ENCODE peak calls at places on chromosomes 7 and 10, in nine cellular contexts. J, C, O, V, A, N, D, L and X are unnamed samples.

GRCh38 chr10:46557319-46558140 is 1.1 kb upstream of the GPRIN2 start:
- DNase-seq in J (peak), C (no peak), O (peak), V (peak), A (peak), N (peak), D (peak), L (no peak), X (peak)

GRCh38 chr7:118304100-118304499 is 79.6 kb downstream of the ANKRD7 start:
- DNase-seq in J (no peak), C (no peak), O (no peak), V (no peak), A (no peak), N (no peak), D (no peak), L (no peak), X (no peak)

GRCh38 chr10:77114181-77114821 is 523.3 kb downstream of the KCNMA1 start:
- DNase-seq in J (peak), C (no peak), O (no peak), V (no peak), A (no peak), N (no peak), D (no peak), L (no peak), X (no peak)

GRCh38 chr7:14420768-14421167 is 431.3 kb upstream of the ETV1 start:
- DNase-seq in J (no peak), C (no peak), O (no peak), V (no peak), A (no peak), N (no peak), D (no peak), L (no peak), X (no peak)

GRCh38 chr7:134865001-134865845 is 85.8 kb downstream of the CALD1 start:
- DNase-seq in J (no peak), C (peak), O (no peak), V (no peak), A (no peak), N (no peak), D (no peak), L (no peak), X (no peak)

GRCh38 chr7:107090452-107090851 is 45.9 kb downstream of the PRKAR2B start:
- DNase-seq in J (no peak), C (no peak), O (no peak), V (no peak), A (no peak), N (no peak), D (no peak), L (no peak), X (no peak)

GRCh38 chr7:28114056-28114455 is 66.5 kb downstream of the JAZF1 start:
- DNase-seq in J (no peak), C (no peak), O (no peak), V (no peak), A (no peak), N (no peak), D (no peak), L (no peak), X (no peak)

GRCh38 chr10:132697568-132698200 is 88.3 kb downstream of the NKX6-2 start:
- DNase-seq in J (no peak), C (no peak), O (no peak), V (no peak), A (no peak), N (peak), D (no peak), L (no peak), X (no peak)

GRCh38 chr7:139720705-139721231 is 57.0 kb downstream of the HIPK2 start:
- DNase-seq in J (no peak), C (no peak), O (peak), V (no peak), A (no peak), N (no peak), D (no peak), L (no peak), X (peak)

GRCh38 chr7:32275216-32275979 is 205.2 kb upstream of the PDE1C start:
- DNase-seq in J (no peak), C (peak), O (no peak), V (no peak), A (no peak), N (no peak), D (no peak), L (no peak), X (no peak)

GRCh38 chr10:27038168-27038567 is 62.1 kb downstream of the ANKRD26 start:
- DNase-seq in J (no peak), C (no peak), O (no peak), V (no peak), A (no peak), N (no peak), D (no peak), L (no peak), X (no peak)

GRCh38 chr10:47254611-47255010 is 45.4 kb upstream of the GDF10 start:
- DNase-seq in J (peak), C (no peak), O (no peak), V (peak), A (peak), N (no peak), D (no peak), L (no peak), X (no peak)

GRCh38 chr7:48009954-48010353 is 19.0 kb downstream of the SUN3 start:
- DNase-seq in J (no peak), C (no peak), O (no peak), V (no peak), A (no peak), N (no peak), D (no peak), L (no peak), X (no peak)

GRCh38 chr10:77865585-77866324 is 60.8 kb downstream of the DLG5 start:
- DNase-seq in J (no peak), C (no peak), O (no peak), V (peak), A (peak), N (no peak), D (no peak), L (no peak), X (no peak)

GRCh38 chr10:119428789-119429188 is 113.7 kb downstream of the RGS10 start:
- DNase-seq in J (no peak), C (no peak), O (no peak), V (no peak), A (no peak), N (no peak), D (no peak), L (no peak), X (no peak)

GRCh38 chr10:17353568-17353967 is 100.8 kb downstream of the ST8SIA6 start:
- DNase-seq in J (no peak), C (no peak), O (no peak), V (no peak), A (no peak), N (no peak), D (no peak), L (no peak), X (no peak)

GRCh38 chr10:132492323-132493035 is 45.1 kb upstream of the INPP5A start:
- DNase-seq in J (no peak), C (no peak), O (no peak), V (no peak), A (no peak), N (peak), D (peak), L (no peak), X (peak)

GRCh38 chr7:99631311-99632109 is 14.8 kb downstream of the ZSCAN25 start:
- DNase-seq in J (no peak), C (no peak), O (no peak), V (peak), A (no peak), N (no peak), D (no peak), L (peak), X (no peak)

GRCh38 chr10:102502337-102503151 is at the start of gene ACTR1A:
- DNase-seq in J (peak), C (peak), O (peak), V (peak), A (peak), N (peak), D (peak), L (peak), X (peak)
- TF ChIP-seq POLR2A in J (peak), C (peak), O (peak), V (peak), A (peak), N (no peak), D (peak), L (peak), X (peak)

DNA sequence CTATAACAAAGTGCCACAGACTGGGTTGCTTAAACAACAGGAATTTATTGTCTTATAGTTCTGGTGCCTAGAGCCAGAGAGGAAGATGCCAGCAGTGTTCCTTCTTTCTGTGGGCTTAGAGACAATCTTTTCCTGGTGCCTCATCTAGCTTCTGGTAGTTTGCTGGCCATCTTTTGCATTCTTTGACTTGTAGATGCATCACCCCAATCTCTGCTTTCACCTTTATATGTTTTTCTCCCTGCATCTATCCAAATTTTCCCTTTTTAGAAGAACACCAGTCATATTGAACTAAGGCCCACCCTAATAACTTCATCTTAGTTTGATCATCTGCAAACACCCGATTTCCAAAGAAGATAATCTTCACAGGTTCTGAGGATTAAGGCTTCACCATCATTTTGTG is 66.8 kb downstream of the CDK1 start:
- DNase-seq in J (no peak), C (no peak), O (no peak), V (no peak), A (no peak), N (no peak), D (no peak), L (no peak), X (no peak)
- TF ChIP-seq CTCF in J (no peak), C (no peak), O (no peak), V (no peak), A (no peak), N (no peak), D (no peak), L (no peak), X (no peak)

DNA sequence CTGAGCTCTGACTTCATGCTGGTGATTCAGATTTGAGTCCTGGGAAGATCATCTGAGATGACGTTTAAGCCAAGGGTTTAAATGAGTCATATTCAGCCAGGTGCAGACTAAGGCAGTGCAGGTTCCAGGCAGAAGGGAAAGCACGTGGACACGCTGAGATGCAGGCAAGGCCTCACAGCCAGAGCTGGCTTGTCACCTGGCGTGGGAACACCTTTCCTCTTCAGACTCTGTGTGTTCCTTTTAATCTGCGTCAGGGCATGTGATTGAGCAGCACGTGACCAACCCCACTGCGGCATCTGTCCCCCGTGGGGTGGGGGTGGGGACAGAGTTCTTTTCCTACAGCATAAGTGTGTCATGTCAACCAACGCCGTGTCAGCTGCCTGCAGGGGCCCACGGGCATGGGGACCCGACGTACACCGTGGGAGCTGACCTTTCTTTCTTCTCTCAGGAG is 10.7 kb upstream of the IDI2 start:
- DNase-seq in J (no peak), C (no peak), O (peak), V (no peak), A (no peak), N (no peak), D (no peak), L (no peak), X (no peak)
- H3K27ac ChIP-seq in J (no peak), C (no peak), O (no peak), V (no peak), A (peak), N (no peak), D (no peak), L (no peak), X (no peak)

DNA sequence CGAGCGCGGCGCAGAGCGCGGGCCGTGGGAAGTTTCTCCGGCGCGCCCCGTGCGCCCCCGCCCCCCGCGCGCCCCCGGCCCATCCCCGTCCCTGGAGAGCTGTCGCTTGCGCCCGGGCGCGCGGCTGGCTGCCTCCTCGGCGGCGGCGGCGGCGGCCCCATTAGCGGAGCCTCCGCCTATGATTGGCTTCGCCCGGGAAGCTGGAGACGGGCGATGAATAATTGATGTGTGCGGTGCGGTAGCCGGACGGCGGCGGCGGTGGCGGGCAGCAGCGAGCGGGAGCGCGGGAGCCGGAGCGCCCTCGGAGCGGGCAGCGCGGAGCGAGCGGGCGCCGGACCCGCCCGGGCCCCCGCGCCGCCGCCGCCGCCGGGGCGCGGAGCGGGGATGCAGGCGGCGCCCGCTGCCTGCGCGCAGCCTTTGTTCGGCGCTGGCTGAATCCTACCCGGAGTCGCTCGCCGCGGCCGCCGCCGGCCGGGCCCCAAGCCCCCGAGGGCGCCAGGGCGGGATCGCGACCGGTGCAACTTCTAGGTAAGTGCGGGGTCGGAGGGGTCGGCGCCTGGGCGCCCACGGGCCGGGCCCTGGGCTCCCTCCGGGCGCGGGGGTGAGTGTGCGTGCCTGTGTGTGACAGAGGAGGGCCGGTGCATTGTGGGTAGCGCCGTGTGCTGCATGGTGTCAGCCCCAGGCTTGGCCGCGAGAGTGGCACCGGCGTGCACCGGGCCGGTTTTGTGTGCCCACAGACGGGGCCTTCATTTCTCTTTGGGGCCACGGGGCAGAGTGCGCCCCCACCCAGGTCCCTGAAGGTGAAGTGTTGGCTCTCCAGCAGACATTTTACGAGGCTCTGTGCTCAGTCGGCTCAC is 103.8 kb upstream of the PPIF start:
- DNase-seq in J (peak), C (no peak), O (peak), V (no peak), A (no peak), N (peak), D (no peak), L (no peak), X (no peak)
- TF ChIP-seq POLR2A in J (peak), C (peak), O (no peak), V (no peak), A (no peak), N (no peak), D (no peak), L (no peak), X (no peak)

DNA sequence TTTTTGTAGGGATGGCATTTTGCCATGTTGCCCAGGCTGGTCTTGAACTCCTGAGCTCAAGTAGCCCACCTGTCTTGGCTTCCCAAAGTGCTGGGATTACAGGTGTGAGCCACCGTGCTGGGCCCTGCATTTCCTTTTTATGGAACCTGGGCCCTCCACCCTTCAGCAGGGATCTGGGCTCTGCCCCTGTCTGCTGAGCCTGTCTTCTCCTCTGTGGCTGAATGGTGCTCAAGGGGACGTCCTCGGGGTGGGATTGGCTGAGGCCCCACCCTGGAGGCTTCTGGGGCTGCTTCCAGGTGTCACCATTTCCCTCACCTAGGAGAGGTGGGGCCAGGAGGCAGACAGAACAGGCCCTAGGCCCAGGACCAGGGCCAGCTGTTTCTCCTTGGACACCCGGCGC is 18.4 kb downstream of the FAM241B start:
- DNase-seq in J (no peak), C (no peak), O (no peak), V (no peak), A (no peak), N (peak), D (no peak), L (no peak), X (no peak)
- TF ChIP-seq CTCF in J (no peak), C (no peak), O (no peak), V (no peak), A (no peak), N (no peak), D (no peak), L (no peak), X (no peak)

GRCh38 chr7:802500-803242 is 29.6 kb upstream of the SUN1 start:
- DNase-seq in J (no peak), C (no peak), O (no peak), V (no peak), A (no peak), N (peak), D (no peak), L (no peak), X (no peak)

GRCh38 chr7:803243-803635 is 29.0 kb upstream of the SUN1 start:
- DNase-seq in J (no peak), C (no peak), O (no peak), V (no peak), A (no peak), N (peak), D (peak), L (no peak), X (no peak)

GRCh38 chr7:805261-805660 is 27.0 kb upstream of the SUN1 start:
- DNase-seq in J (no peak), C (no peak), O (no peak), V (no peak), A (no peak), N (peak), D (peak), L (no peak), X (peak)

GRCh38 chr7:798921-799470 is 33.3 kb upstream of the SUN1 start:
- DNase-seq in J (no peak), C (no peak), O (no peak), V (no peak), A (no peak), N (peak), D (peak), L (no peak), X (no peak)

DNA sequence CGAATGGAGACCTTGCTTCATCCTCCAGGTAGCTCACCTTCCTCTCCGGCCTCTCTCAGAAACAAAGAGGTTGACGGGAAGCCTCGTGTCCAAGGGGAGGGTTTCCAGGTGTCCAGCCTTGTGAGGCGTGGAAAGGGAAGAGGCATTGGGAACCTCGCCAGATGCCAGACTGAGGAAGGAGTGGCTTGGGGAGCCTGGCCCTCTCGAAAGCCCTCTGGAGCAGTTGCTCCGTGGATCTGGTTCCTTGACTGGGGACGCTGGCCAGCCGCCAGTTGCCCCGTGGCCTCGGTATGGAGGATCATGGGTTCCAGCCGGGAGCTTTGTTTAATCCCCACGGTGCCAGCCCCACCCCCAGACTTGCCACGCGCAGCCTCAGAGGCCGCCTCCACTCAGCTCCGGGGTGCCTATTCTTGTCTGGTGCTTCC is 30.3 kb upstream of the SUN1 start:
- DNase-seq in J (no peak), C (no peak), O (no peak), V (no peak), A (peak), N (peak), D (peak), L (no peak), X (peak)
- H3K27ac ChIP-seq in J (no peak), C (no peak), O (peak), V (no peak), A (peak), N (no peak), D (no peak), L (no peak), X (peak)

GRCh38 chr7:142771353-142771723 is 568 bp downstream of the PRSS2 start:
- DNase-seq in J (no peak), C (peak), O (peak), V (no peak), A (no peak), N (no peak), D (no peak), L (no peak), X (no peak)

GRCh38 chr7:142770720-142771352 is at the start of gene PRSS2:
- DNase-seq in J (no peak), C (peak), O (no peak), V (no peak), A (no peak), N (no peak), D (no peak), L (no peak), X (no peak)

GRCh38 chr7:142773937-142774744 is 3.4 kb downstream of the PRSS2 start:
- DNase-seq in J (no peak), C (no peak), O (no peak), V (no peak), A (no peak), N (no peak), D (no peak), L (no peak), X (no peak)

GRCh38 chr7:142773230-142773629 is 2.5 kb downstream of the PRSS2 start:
- DNase-seq in J (no peak), C (no peak), O (no peak), V (no peak), A (no peak), N (no peak), D (no peak), L (no peak), X (no peak)

GRCh38 chr7:142772051-142772450 is 1.3 kb downstream of the PRSS2 start:
- DNase-seq in J (no peak), C (no peak), O (no peak), V (no peak), A (no peak), N (no peak), D (no peak), L (no peak), X (no peak)
- TF ChIP-seq POLR2A in J (no peak), C (no peak), O (no peak), V (no peak), A (no peak), N (no peak), D (no peak), L (no peak), X (no peak)

DNA sequence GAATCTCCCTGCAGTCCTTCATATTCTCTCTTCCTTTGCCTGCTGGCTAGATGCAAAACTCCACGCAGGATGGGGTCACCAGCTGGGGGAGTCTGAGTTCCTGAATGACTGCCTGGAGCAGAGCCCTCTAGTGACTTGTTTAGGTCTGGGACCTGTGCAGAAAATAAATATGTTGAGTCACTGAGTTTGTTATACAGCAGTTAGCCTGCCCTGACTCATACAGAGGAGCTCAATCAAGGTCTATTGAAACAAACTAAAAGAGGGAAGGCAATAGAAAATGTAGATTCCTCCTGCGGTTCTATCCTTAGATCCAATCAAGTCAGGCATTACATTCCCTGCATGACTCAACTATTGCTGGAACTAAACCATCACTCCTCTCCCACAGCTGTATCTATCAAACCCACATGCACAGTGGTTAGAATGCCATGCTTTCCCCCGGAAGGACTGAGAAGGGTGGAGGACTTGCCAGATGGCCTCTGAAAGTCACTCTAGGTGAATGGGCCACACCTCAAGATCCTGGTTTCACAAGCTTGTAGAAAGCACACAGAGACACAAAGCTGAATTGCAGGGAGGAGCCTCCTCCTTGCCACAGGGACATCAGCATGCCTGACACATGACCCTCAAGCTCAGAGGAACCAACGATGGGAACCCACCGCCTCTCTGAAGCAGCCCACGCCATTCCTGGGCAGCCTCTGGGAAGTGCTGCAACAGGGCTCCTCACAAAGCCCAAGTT is 73.9 kb downstream of the SH3PXD2A start:
- DNase-seq in J (no peak), C (no peak), O (no peak), V (no peak), A (no peak), N (no peak), D (no peak), L (peak), X (no peak)
- TF ChIP-seq CTCF in J (peak), C (no peak), O (peak), V (no peak), A (no peak), N (no peak), D (no peak), L (peak), X (no peak)